ENCODE peak calls at places on chromosomes 5 and 9, in ten cellular contexts. One of them, this sample, is unnamed.

GRCh38 chr5:171776747-171777419 is 8.7 kb upstream of the SMIM23 start:
- DNase-seq in stimulated activated CD4-positive, alpha-beta T cell treated with anti-CD3 and anti-CD28 coated beads, Interleukin-15, amount 100 ng/mL, for 24 hours: no peak
- DNase-seq in type B pancreatic cell: no peak
- DNase-seq in GM23338: peak
- DNase-seq in fibroblast of lung: peak
- DNase-seq in stomach: no peak
- DNase-seq in endothelial cell: no peak
- DNase-seq in activated gamma-delta T cell treated with anti-CD3 and anti-CD28 coated beads, Interleukin-2, amount 50 U/mL, for 16 hours: no peak
- DNase-seq in lung: no peak
- DNase-seq in NCI-H510A treated with DMSO at 0.1 percent for 48 hours: peak
- DNase-seq in this sample: no peak

GRCh38 chr9:33143241-33143642 is 23.9 kb downstream of the B4GALT1 start:
- DNase-seq in activated gamma-delta T cell treated with anti-CD3 and anti-CD28 coated beads, Interleukin-2, amount 50 U/mL, for 16 hours: no peak
- DNase-seq in GM23338: no peak
- DNase-seq in type B pancreatic cell: no peak
- DNase-seq in stimulated activated CD4-positive, alpha-beta T cell treated with anti-CD3 and anti-CD28 coated beads, Interleukin-15, amount 100 ng/mL, for 24 hours: no peak
- DNase-seq in fibroblast of lung: peak
- DNase-seq in stomach: no peak
- DNase-seq in endothelial cell: no peak
- DNase-seq in lung: peak
- DNase-seq in NCI-H510A treated with DMSO at 0.1 percent for 48 hours: no peak
- DNase-seq in this sample: no peak

GRCh38 chr9:32351845-32352244 is 32.6 kb upstream of the ACO1 start:
- DNase-seq in stimulated activated CD4-positive, alpha-beta T cell treated with anti-CD3 and anti-CD28 coated beads, Interleukin-15, amount 100 ng/mL, for 24 hours: no peak
- DNase-seq in fibroblast of lung: no peak
- DNase-seq in type B pancreatic cell: no peak
- DNase-seq in activated gamma-delta T cell treated with anti-CD3 and anti-CD28 coated beads, Interleukin-2, amount 50 U/mL, for 16 hours: no peak
- DNase-seq in lung: no peak
- DNase-seq in NCI-H510A treated with DMSO at 0.1 percent for 48 hours: no peak
- DNase-seq in stomach: no peak
- DNase-seq in endothelial cell: no peak
- DNase-seq in GM23338: peak
- DNase-seq in this sample: no peak

GRCh38 chr9:98657897-98658296 is 50.8 kb downstream of the GABBR2 start:
- DNase-seq in GM23338: no peak
- DNase-seq in endothelial cell: no peak
- DNase-seq in NCI-H510A treated with DMSO at 0.1 percent for 48 hours: no peak
- DNase-seq in type B pancreatic cell: no peak
- DNase-seq in activated gamma-delta T cell treated with anti-CD3 and anti-CD28 coated beads, Interleukin-2, amount 50 U/mL, for 16 hours: no peak
- DNase-seq in fibroblast of lung: peak
- DNase-seq in stomach: no peak
- DNase-seq in stimulated activated CD4-positive, alpha-beta T cell treated with anti-CD3 and anti-CD28 coated beads, Interleukin-15, amount 100 ng/mL, for 24 hours: no peak
- DNase-seq in lung: no peak
- DNase-seq in this sample: no peak

GRCh38 chr9:134944351-134944802 is 26.7 kb upstream of the FCN1 start:
- DNase-seq in stomach: no peak
- DNase-seq in lung: no peak
- DNase-seq in stimulated activated CD4-positive, alpha-beta T cell treated with anti-CD3 and anti-CD28 coated beads, Interleukin-15, amount 100 ng/mL, for 24 hours: no peak
- DNase-seq in endothelial cell: no peak
- DNase-seq in GM23338: peak
- DNase-seq in type B pancreatic cell: no peak
- DNase-seq in fibroblast of lung: peak
- DNase-seq in NCI-H510A treated with DMSO at 0.1 percent for 48 hours: no peak
- DNase-seq in activated gamma-delta T cell treated with anti-CD3 and anti-CD28 coated beads, Interleukin-2, amount 50 U/mL, for 16 hours: no peak
- DNase-seq in this sample: no peak

GRCh38 chr9:34001951-34002350 is 46.7 kb downstream of the UBAP2 start:
- DNase-seq in stomach: no peak
- DNase-seq in lung: no peak
- DNase-seq in activated gamma-delta T cell treated with anti-CD3 and anti-CD28 coated beads, Interleukin-2, amount 50 U/mL, for 16 hours: no peak
- DNase-seq in NCI-H510A treated with DMSO at 0.1 percent for 48 hours: no peak
- DNase-seq in type B pancreatic cell: no peak
- DNase-seq in endothelial cell: no peak
- DNase-seq in fibroblast of lung: no peak
- DNase-seq in GM23338: no peak
- DNase-seq in stimulated activated CD4-positive, alpha-beta T cell treated with anti-CD3 and anti-CD28 coated beads, Interleukin-15, amount 100 ng/mL, for 24 hours: no peak
- DNase-seq in this sample: no peak

GRCh38 chr9:133715295-133715865 is 22.8 kb downstream of the SARDH start:
- DNase-seq in lung: no peak
- DNase-seq in NCI-H510A treated with DMSO at 0.1 percent for 48 hours: no peak
- DNase-seq in GM23338: no peak
- DNase-seq in fibroblast of lung: peak
- DNase-seq in stimulated activated CD4-positive, alpha-beta T cell treated with anti-CD3 and anti-CD28 coated beads, Interleukin-15, amount 100 ng/mL, for 24 hours: no peak
- DNase-seq in type B pancreatic cell: no peak
- DNase-seq in activated gamma-delta T cell treated with anti-CD3 and anti-CD28 coated beads, Interleukin-2, amount 50 U/mL, for 16 hours: no peak
- DNase-seq in endothelial cell: no peak
- DNase-seq in stomach: no peak
- DNase-seq in this sample: no peak

GRCh38 chr5:132872788-132873118 is 715 bp upstream of the LEAP2 start:
- DNase-seq in endothelial cell: no peak
- DNase-seq in lung: no peak
- DNase-seq in type B pancreatic cell: no peak
- DNase-seq in stomach: no peak
- DNase-seq in NCI-H510A treated with DMSO at 0.1 percent for 48 hours: no peak
- DNase-seq in activated gamma-delta T cell treated with anti-CD3 and anti-CD28 coated beads, Interleukin-2, amount 50 U/mL, for 16 hours: no peak
- DNase-seq in GM23338: no peak
- DNase-seq in stimulated activated CD4-positive, alpha-beta T cell treated with anti-CD3 and anti-CD28 coated beads, Interleukin-15, amount 100 ng/mL, for 24 hours: no peak
- DNase-seq in fibroblast of lung: no peak
- DNase-seq in this sample: no peak

GRCh38 chr9:137408651-137409405 is 14.1 kb downstream of the EXD3 start:
- DNase-seq in stomach: no peak
- DNase-seq in lung: no peak
- DNase-seq in endothelial cell: no peak
- DNase-seq in fibroblast of lung: no peak
- DNase-seq in NCI-H510A treated with DMSO at 0.1 percent for 48 hours: no peak
- DNase-seq in type B pancreatic cell: no peak
- DNase-seq in GM23338: no peak
- DNase-seq in activated gamma-delta T cell treated with anti-CD3 and anti-CD28 coated beads, Interleukin-2, amount 50 U/mL, for 16 hours: no peak
- DNase-seq in stimulated activated CD4-positive, alpha-beta T cell treated with anti-CD3 and anti-CD28 coated beads, Interleukin-15, amount 100 ng/mL, for 24 hours: no peak
- DNase-seq in this sample: no peak

GRCh38 chr5:140270008-140270407 is 32.9 kb downstream of the PFDN1 start:
- DNase-seq in stimulated activated CD4-positive, alpha-beta T cell treated with anti-CD3 and anti-CD28 coated beads, Interleukin-15, amount 100 ng/mL, for 24 hours: no peak
- DNase-seq in activated gamma-delta T cell treated with anti-CD3 and anti-CD28 coated beads, Interleukin-2, amount 50 U/mL, for 16 hours: no peak
- DNase-seq in endothelial cell: no peak
- DNase-seq in NCI-H510A treated with DMSO at 0.1 percent for 48 hours: no peak
- DNase-seq in stomach: no peak
- DNase-seq in GM23338: no peak
- DNase-seq in type B pancreatic cell: no peak
- DNase-seq in lung: no peak
- DNase-seq in fibroblast of lung: no peak
- DNase-seq in this sample: no peak

GRCh38 chr5:115033861-115034260 is 135.8 kb downstream of the TRIM36 start:
- DNase-seq in stomach: no peak
- DNase-seq in NCI-H510A treated with DMSO at 0.1 percent for 48 hours: no peak
- DNase-seq in GM23338: peak
- DNase-seq in activated gamma-delta T cell treated with anti-CD3 and anti-CD28 coated beads, Interleukin-2, amount 50 U/mL, for 16 hours: no peak
- DNase-seq in type B pancreatic cell: no peak
- DNase-seq in stimulated activated CD4-positive, alpha-beta T cell treated with anti-CD3 and anti-CD28 coated beads, Interleukin-15, amount 100 ng/mL, for 24 hours: no peak
- DNase-seq in fibroblast of lung: no peak
- DNase-seq in lung: no peak
- DNase-seq in endothelial cell: peak
- DNase-seq in this sample: no peak

GRCh38 chr9:136552117-136552685 is 6.4 kb upstream of the NOTCH1 start:
- DNase-seq in stimulated activated CD4-positive, alpha-beta T cell treated with anti-CD3 and anti-CD28 coated beads, Interleukin-15, amount 100 ng/mL, for 24 hours: no peak
- DNase-seq in stomach: no peak
- DNase-seq in type B pancreatic cell: no peak
- DNase-seq in GM23338: peak
- DNase-seq in NCI-H510A treated with DMSO at 0.1 percent for 48 hours: no peak
- DNase-seq in activated gamma-delta T cell treated with anti-CD3 and anti-CD28 coated beads, Interleukin-2, amount 50 U/mL, for 16 hours: no peak
- DNase-seq in lung: no peak
- DNase-seq in fibroblast of lung: peak
- DNase-seq in endothelial cell: no peak
- DNase-seq in this sample: no peak

GRCh38 chr9:133821606-133822438 is 83.7 kb upstream of the SARDH start:
- DNase-seq in stimulated activated CD4-positive, alpha-beta T cell treated with anti-CD3 and anti-CD28 coated beads, Interleukin-15, amount 100 ng/mL, for 24 hours: no peak
- DNase-seq in activated gamma-delta T cell treated with anti-CD3 and anti-CD28 coated beads, Interleukin-2, amount 50 U/mL, for 16 hours: no peak
- DNase-seq in GM23338: no peak
- DNase-seq in stomach: no peak
- DNase-seq in type B pancreatic cell: no peak
- DNase-seq in lung: no peak
- DNase-seq in endothelial cell: no peak
- DNase-seq in NCI-H510A treated with DMSO at 0.1 percent for 48 hours: no peak
- DNase-seq in fibroblast of lung: peak
- DNase-seq in this sample: no peak

GRCh38 chr5:64489857-64490256 is 16.0 kb upstream of the RGS7BP start:
- DNase-seq in NCI-H510A treated with DMSO at 0.1 percent for 48 hours: no peak
- DNase-seq in stomach: no peak
- DNase-seq in fibroblast of lung: no peak
- DNase-seq in endothelial cell: no peak
- DNase-seq in type B pancreatic cell: no peak
- DNase-seq in lung: no peak
- DNase-seq in stimulated activated CD4-positive, alpha-beta T cell treated with anti-CD3 and anti-CD28 coated beads, Interleukin-15, amount 100 ng/mL, for 24 hours: no peak
- DNase-seq in GM23338: no peak
- DNase-seq in activated gamma-delta T cell treated with anti-CD3 and anti-CD28 coated beads, Interleukin-2, amount 50 U/mL, for 16 hours: no peak
- DNase-seq in this sample: no peak

GRCh38 chr9:87148391-87149237 is 201.3 kb upstream of the GAS1 start:
- DNase-seq in GM23338: peak
- DNase-seq in stimulated activated CD4-positive, alpha-beta T cell treated with anti-CD3 and anti-CD28 coated beads, Interleukin-15, amount 100 ng/mL, for 24 hours: peak
- DNase-seq in stomach: peak
- DNase-seq in endothelial cell: peak
- DNase-seq in type B pancreatic cell: peak
- DNase-seq in NCI-H510A treated with DMSO at 0.1 percent for 48 hours: peak
- DNase-seq in activated gamma-delta T cell treated with anti-CD3 and anti-CD28 coated beads, Interleukin-2, amount 50 U/mL, for 16 hours: no peak
- DNase-seq in fibroblast of lung: peak
- DNase-seq in lung: peak
- DNase-seq in this sample: peak

GRCh38 chr9:135070964-135071735 is 16.3 kb upstream of the OLFM1 start:
- DNase-seq in lung: no peak
- DNase-seq in endothelial cell: no peak
- DNase-seq in stomach: peak
- DNase-seq in fibroblast of lung: no peak
- DNase-seq in GM23338: no peak
- DNase-seq in NCI-H510A treated with DMSO at 0.1 percent for 48 hours: no peak
- DNase-seq in type B pancreatic cell: no peak
- DNase-seq in activated gamma-delta T cell treated with anti-CD3 and anti-CD28 coated beads, Interleukin-2, amount 50 U/mL, for 16 hours: no peak
- DNase-seq in stimulated activated CD4-positive, alpha-beta T cell treated with anti-CD3 and anti-CD28 coated beads, Interleukin-15, amount 100 ng/mL, for 24 hours: no peak
- DNase-seq in this sample: no peak

GRCh38 chr9:82332774-82333152 is 344.2 kb downstream of the SPATA31D1 start:
- DNase-seq in endothelial cell: no peak
- DNase-seq in NCI-H510A treated with DMSO at 0.1 percent for 48 hours: peak
- DNase-seq in stimulated activated CD4-positive, alpha-beta T cell treated with anti-CD3 and anti-CD28 coated beads, Interleukin-15, amount 100 ng/mL, for 24 hours: no peak
- DNase-seq in type B pancreatic cell: no peak
- DNase-seq in lung: no peak
- DNase-seq in fibroblast of lung: no peak
- DNase-seq in activated gamma-delta T cell treated with anti-CD3 and anti-CD28 coated beads, Interleukin-2, amount 50 U/mL, for 16 hours: no peak
- DNase-seq in stomach: no peak
- DNase-seq in GM23338: no peak
- DNase-seq in this sample: no peak

GRCh38 chr5:152113401-152113800 is 188.8 kb upstream of the GLRA1 start:
- DNase-seq in NCI-H510A treated with DMSO at 0.1 percent for 48 hours: no peak
- DNase-seq in fibroblast of lung: no peak
- DNase-seq in activated gamma-delta T cell treated with anti-CD3 and anti-CD28 coated beads, Interleukin-2, amount 50 U/mL, for 16 hours: peak
- DNase-seq in stimulated activated CD4-positive, alpha-beta T cell treated with anti-CD3 and anti-CD28 coated beads, Interleukin-15, amount 100 ng/mL, for 24 hours: peak
- DNase-seq in GM23338: no peak
- DNase-seq in stomach: no peak
- DNase-seq in type B pancreatic cell: no peak
- DNase-seq in lung: no peak
- DNase-seq in endothelial cell: no peak
- DNase-seq in this sample: no peak

GRCh38 chr5:7850533-7851239 is at the start of gene CFAP90:
- DNase-seq in type B pancreatic cell: peak
- DNase-seq in GM23338: peak
- DNase-seq in stomach: peak
- DNase-seq in lung: no peak
- DNase-seq in activated gamma-delta T cell treated with anti-CD3 and anti-CD28 coated beads, Interleukin-2, amount 50 U/mL, for 16 hours: no peak
- DNase-seq in NCI-H510A treated with DMSO at 0.1 percent for 48 hours: peak
- DNase-seq in endothelial cell: peak
- DNase-seq in stimulated activated CD4-positive, alpha-beta T cell treated with anti-CD3 and anti-CD28 coated beads, Interleukin-15, amount 100 ng/mL, for 24 hours: peak
- DNase-seq in fibroblast of lung: peak
- DNase-seq in this sample: peak